ENCODE peak calls at places on chromosomes 11 and 22, in five cellular contexts. Y, B, X, L and G are unnamed samples.

GRCh38 chr22:43343262-43343988 is at the start of gene SCUBE1:
- DNase-seq in Y (peak; percentile 25), B (peak; percentile 9), X (no peak), L (peak; percentile 20), G (no peak)

GRCh38 chr11:27553186-27553585 is 46.6 kb upstream of the LIN7C start:
- DNase-seq in Y (peak; percentile 65), B (no peak), X (peak; percentile 35), L (no peak), G (peak; percentile 33)

GRCh38 chr11:125141686-125142535 is 22.6 kb upstream of the PKNOX2 start:
- DNase-seq in Y (peak; percentile 16), B (peak; percentile 46), X (no peak), L (peak; percentile 35), G (no peak)

GRCh38 chr11:12675951-12676711 is 1.9 kb downstream of the TEAD1 start:
- DNase-seq in Y (peak; percentile 66), B (peak; percentile 52), X (no peak), L (peak; percentile 63), G (no peak)

GRCh38 chr22:32587449-32587848 is 112.8 kb downstream of the FBXO7 start:
- DNase-seq in Y (peak; percentile 39), B (peak; percentile 14), X (no peak), L (peak; percentile 62), G (no peak)

GRCh38 chr11:12502041-12502440 is 124.7 kb downstream of the PARVA start:
- DNase-seq in Y (peak; percentile 83), B (no peak), X (peak; percentile 12), L (no peak), G (no peak)

GRCh38 chr11:27868226-27868625 is 168.0 kb upstream of the BDNF start:
- DNase-seq in Y (no peak), B (no peak), X (no peak), L (no peak), G (no peak)

GRCh38 chr11:102849319-102849718 is 5.9 kb upstream of the MMP3 start:
- DNase-seq in Y (peak; percentile 59), B (peak; percentile 66), X (no peak), L (peak; percentile 14), G (no peak)

GRCh38 chr11:11239959-11240358 is 113.1 kb downstream of the CSNK2A3 start:
- DNase-seq in Y (no peak), B (no peak), X (no peak), L (no peak), G (no peak)

GRCh38 chr11:111770581-111771134 is 4.5 kb upstream of the PPP2R1B start:
- DNase-seq in Y (no peak), B (no peak), X (no peak), L (no peak), G (no peak)

GRCh38 chr22:36873614-36874308 is 13.0 kb downstream of the NCF4 start:
- DNase-seq in Y (peak; percentile 49), B (peak; percentile 73), X (no peak), L (peak; percentile 85), G (peak; percentile 76)

GRCh38 chr11:60834742-60835141 is 7.2 kb upstream of the CCDC86 start:
- DNase-seq in Y (no peak), B (no peak), X (no peak), L (no peak), G (no peak)

GRCh38 chr11:93089474-93090102 is 108.2 kb downstream of the SLC36A4 start:
- DNase-seq in Y (peak; percentile 51), B (peak; percentile 81), X (no peak), L (peak; percentile 53), G (peak; percentile 33)

GRCh38 chr11:132054822-132055221 is 684.4 kb downstream of the NTM start:
- DNase-seq in Y (peak; percentile 99), B (peak; percentile 88), X (peak; percentile 89), L (peak; percentile 79), G (no peak)

GRCh38 chr11:1382831-1383607 is 6.7 kb upstream of the BRSK2 start:
- DNase-seq in Y (peak; percentile 63), B (peak; percentile 66), X (no peak), L (peak; percentile 70), G (no peak)

GRCh38 chr11:44766112-44766971 is 39.6 kb downstream of the TSPAN18 start:
- DNase-seq in Y (peak; percentile 93), B (peak; percentile 64), X (no peak), L (peak; percentile 89), G (no peak)

GRCh38 chr11:20161230-20161918 is 1.1 kb upstream of the DBX1 start:
- DNase-seq in Y (peak; percentile 3), B (no peak), X (no peak), L (no peak), G (no peak)

GRCh38 chr11:22454461-22454860 is 116.3 kb downstream of the SLC17A6 start:
- DNase-seq in Y (peak; percentile 72), B (no peak), X (no peak), L (no peak), G (no peak)

GRCh38 chr11:108624196-108624925 is 30.8 kb upstream of the EXPH5 start:
- DNase-seq in Y (no peak), B (no peak), X (no peak), L (no peak), G (no peak)

GRCh38 chr22:22803285-22803853 is 84.2 kb upstream of the IGLL5 start:
- DNase-seq in Y (no peak), B (no peak), X (no peak), L (no peak), G (no peak)

GRCh38 chr22:42299586-42300285 is 29.3 kb upstream of the TCF20 start:
- DNase-seq in Y (no peak), B (no peak), X (no peak), L (no peak), G (no peak)

GRCh38 chr11:12390687-12391110 is 13.3 kb downstream of the PARVA start:
- DNase-seq in Y (peak; percentile 58), B (no peak), X (no peak), L (no peak), G (no peak)

GRCh38 chr22:36359172-36359973 is 28.4 kb downstream of the MYH9 start:
- DNase-seq in Y (no peak), B (no peak), X (no peak), L (no peak), G (no peak)

GRCh38 chr11:12272821-12273617 is 104.4 kb upstream of the PARVA start:
- DNase-seq in Y (peak; percentile 81), B (peak; percentile 67), X (no peak), L (peak; percentile 36), G (no peak)

GRCh38 chr11:1412377-1413095 is 22.8 kb downstream of the BRSK2 start:
- DNase-seq in Y (no peak), B (no peak), X (no peak), L (no peak), G (no peak)

GRCh38 chr11:95262994-95263764 is 32.2 kb upstream of the SESN3 start:
- DNase-seq in Y (no peak), B (no peak), X (no peak), L (no peak), G (no peak)

GRCh38 chr11:122995526-122995925 is 13.9 kb upstream of the BSX start:
- DNase-seq in Y (no peak), B (no peak), X (no peak), L (no peak), G (no peak)

GRCh38 chr11:126698576-126698975 is 302.0 kb downstream of the KIRREL3 start:
- DNase-seq in Y (no peak), B (no peak), X (no peak), L (no peak), G (no peak)

GRCh38 chr11:71338806-71339177 is 86.4 kb upstream of the SHANK2 start:
- DNase-seq in Y (no peak), B (no peak), X (no peak), L (no peak), G (no peak)

GRCh38 chr22:39927544-39927943 is 26.7 kb downstream of the GRAP2 start:
- DNase-seq in Y (no peak), B (no peak), X (no peak), L (no peak), G (no peak)

GRCh38 chr11:35146074-35146521 is 7.1 kb downstream of the CD44 start:
- DNase-seq in Y (no peak), B (no peak), X (no peak), L (no peak), G (no peak)

GRCh38 chr11:15430381-15430780 is 315.7 kb downstream of the INSC start:
- DNase-seq in Y (no peak), B (no peak), X (no peak), L (no peak), G (peak; percentile 72)

GRCh38 chr11:104343578-104343977 is 179.6 kb upstream of the PDGFD start:
- DNase-seq in Y (peak; percentile 6), B (peak; percentile 15), X (no peak), L (peak; percentile 30), G (no peak)

GRCh38 chr22:44325718-44326548 is 13.2 kb upstream of the SHISAL1 start:
- DNase-seq in Y (peak; percentile 56), B (peak; percentile 56), X (no peak), L (peak; percentile 56), G (no peak)

GRCh38 chr11:61962213-61963015 is 5.0 kb downstream of the FTH1 start:
- DNase-seq in Y (no peak), B (no peak), X (no peak), L (peak; percentile 82), G (no peak)

GRCh38 chr11:119585038-119585666 is 143.8 kb downstream of the NECTIN1 start:
- DNase-seq in Y (peak; percentile 32), B (no peak), X (no peak), L (no peak), G (no peak)

GRCh38 chr11:119584193-119585037 is 144.6 kb downstream of the NECTIN1 start:
- DNase-seq in Y (peak; percentile 93), B (peak; percentile 48), X (peak; percentile 62), L (peak; percentile 73), G (peak; percentile 44)

GRCh38 chr11:119586181-119586580 is 142.8 kb downstream of the NECTIN1 start:
- DNase-seq in Y (no peak), B (no peak), X (no peak), L (no peak), G (no peak)

GRCh38 chr11:119580751-119581150 is 148.2 kb downstream of the NECTIN1 start:
- DNase-seq in Y (no peak), B (no peak), X (no peak), L (no peak), G (no peak)

DNA sequence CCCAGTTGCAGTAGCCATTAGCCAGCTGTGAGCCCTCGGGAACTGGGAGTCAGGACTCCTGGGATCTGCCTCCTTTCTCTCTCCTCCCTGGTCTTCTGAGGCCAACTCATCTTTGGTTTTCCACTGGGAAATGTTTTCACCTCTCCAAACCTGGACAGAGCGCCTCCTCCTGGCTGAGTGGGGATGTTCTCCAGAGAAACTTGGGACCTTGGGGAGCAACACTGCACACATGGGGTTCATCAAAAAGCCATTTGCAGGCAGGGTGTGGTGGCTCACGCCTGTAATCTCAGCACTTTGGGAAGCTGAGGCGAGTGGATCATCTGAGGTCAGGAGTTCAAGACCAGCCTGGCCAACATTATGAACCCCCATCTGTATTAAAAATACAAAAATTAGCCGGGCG is 145.4 kb downstream of the NECTIN1 start:
- DNase-seq in Y (no peak), B (no peak), X (no peak), L (no peak), G (no peak)
- TF ChIP-seq CTCF in Y (peak; percentile 8), B (peak; percentile 9), X (peak; percentile 11), L (peak; percentile 15), G (peak; percentile 39)

GRCh38 chr11:88480217-88480616 is 142.7 kb upstream of the CTSC start:
- DNase-seq in Y (peak; percentile 93), B (peak; percentile 97), X (peak; percentile 47), L (peak; percentile 93), G (peak; percentile 69)
- H3K4me3 ChIP-seq in Y (no peak overlapping the region), B (no peak overlapping the region), X (no peak overlapping the region), L (no peak overlapping the region), G (no peak overlapping the region)

GRCh38 chr11:69086152-69086551 is 37.4 kb downstream of the TPCN2 start:
- DNase-seq in Y (no peak), B (peak; percentile 16), X (no peak), L (no peak), G (no peak)
- TF ChIP-seq CTCF in Y (peak; percentile 29), B (no peak), X (peak; percentile 5), L (peak; percentile 4), G (no peak)

GRCh38 chr11:114295676-114296081 is 520 bp upstream of the NNMT start:
- DNase-seq in Y (no peak), B (no peak), X (no peak), L (no peak), G (no peak)
- H3K4me3 ChIP-seq in Y (no peak overlapping the region), B (peak overlapping the region; percentile 69), X (no peak overlapping the region), L (peak overlapping the region; percentile 96), G (peak overlapping the region; percentile 94)